ENCODE peak calls at places on chromosomes 12 and 14, in seven cellular contexts. K, E, R, T, M, Q and V are unnamed samples.

GRCh38 chr12:94872007-94872653 is 131.4 kb downstream of the NDUFA12 start:
- DNase-seq in E (no peak), Q (no peak), K (no peak), T (no peak), R (no peak), M (peak; percentile 18), V (no peak)

GRCh38 chr12:125137776-125138344 is 72.6 kb downstream of the AACS start:
- DNase-seq in M (no peak), Q (no peak), T (no peak), E (no peak), R (no peak), K (no peak), V (no peak)

GRCh38 chr14:105876829-105877228 is 350.4 kb downstream of the TMEM121 start:
- DNase-seq in K (no peak), T (no peak), R (no peak), E (no peak), M (no peak), Q (no peak), V (no peak)

GRCh38 chr14:96847451-96847850 is 50.3 kb downstream of the VRK1 start:
- DNase-seq in E (no peak), K (no peak), R (no peak), T (no peak), M (no peak), Q (no peak), V (no peak)

GRCh38 chr12:108696111-108696995 is 35.0 kb downstream of the CORO1C start:
- DNase-seq in R (peak; percentile 63), M (peak; percentile 88), K (no peak), Q (no peak), T (no peak), E (no peak), V (no peak)

GRCh38 chr12:102484017-102484731 is 3.8 kb upstream of the IGF1 start:
- DNase-seq in M (peak; percentile 54), E (peak; percentile 57), K (peak; percentile 44), R (peak; percentile 66), T (peak; percentile 51), Q (peak; percentile 56), V (peak; percentile 55)

GRCh38 chr12:110796952-110797351 is 49.8 kb upstream of the CCDC63 start:
- DNase-seq in M (peak; percentile 68), E (no peak), Q (no peak), K (no peak), T (no peak), R (no peak), V (no peak)

GRCh38 chr14:49857427-49858003 is 4.9 kb upstream of the NEMF start:
- DNase-seq in R (no peak), K (no peak), T (no peak), E (no peak), Q (no peak), M (no peak), V (no peak)

GRCh38 chr14:92960706-92961566 is 38.0 kb downstream of the CHGA start:
- DNase-seq in T (peak; percentile 16), R (peak; percentile 66), M (peak; percentile 69), K (no peak), E (no peak), Q (no peak), V (peak; percentile 41)

GRCh38 chr12:15497621-15498285 is 175.4 kb downstream of the PTPRO start:
- DNase-seq in E (no peak), Q (no peak), M (peak; percentile 55), R (no peak), K (no peak), T (no peak), V (no peak)

GRCh38 chr12:115457798-115458197 is 773.8 kb upstream of the TBX3 start:
- DNase-seq in Q (no peak), E (no peak), K (no peak), M (no peak), T (no peak), R (no peak), V (no peak)

GRCh38 chr14:80304125-80304766 is 92.9 kb upstream of the DIO2 start:
- DNase-seq in E (no peak), K (no peak), Q (no peak), R (no peak), M (no peak), T (no peak), V (no peak)

GRCh38 chr14:67710209-67710608 is 8.5 kb downstream of the RDH12 start:
- DNase-seq in K (no peak), R (no peak), Q (no peak), T (no peak), E (no peak), M (no peak), V (no peak)

GRCh38 chr14:100450736-100451135 is 127.6 kb downstream of the SLC25A47 start:
- DNase-seq in E (no peak), T (no peak), M (no peak), K (no peak), Q (no peak), R (no peak), V (no peak)

GRCh38 chr14:24397639-24398297 is 1.0 kb upstream of the NYNRIN start:
- DNase-seq in Q (no peak), M (no peak), E (no peak), K (no peak), T (no peak), R (no peak), V (no peak)

GRCh38 chr14:68924392-68925158 is 54.5 kb downstream of the ACTN1 start:
- DNase-seq in R (peak; percentile 44), K (no peak), M (peak; percentile 42), E (no peak), Q (no peak), T (no peak), V (no peak)

GRCh38 chr12:130965214-130965613 is 11.5 kb downstream of the ADGRD1 start:
- DNase-seq in Q (no peak), R (no peak), M (no peak), K (no peak), T (no peak), E (no peak), V (no peak)

GRCh38 chr12:9741726-9742125 is 8.8 kb upstream of the CLECL1 start:
- DNase-seq in Q (peak; percentile 89), T (no peak), E (no peak), M (no peak), K (no peak), R (no peak), V (no peak)

GRCh38 chr12:108611884-108612415 is 14.1 kb upstream of the TMEM119 start:
- DNase-seq in R (peak; percentile 67), M (peak; percentile 95), Q (peak; percentile 53), T (peak; percentile 39), K (peak; percentile 46), E (no peak), V (peak; percentile 52)

GRCh38 chr12:64824500-64825142 is at the start of gene TBC1D30:
- DNase-seq in R (peak; percentile 48), Q (no peak), T (peak; percentile 53), K (peak; percentile 6), E (no peak), M (peak; percentile 28), V (no peak)

GRCh38 chr14:99035268-99035667 is 236.7 kb downstream of the BCL11B start:
- DNase-seq in T (peak; percentile 16), Q (no peak), R (peak; percentile 42), K (no peak), E (peak; percentile 2), M (peak; percentile 38), V (no peak)

GRCh38 chr14:32623300-32624093 is 294.4 kb downstream of the AKAP6 start:
- DNase-seq in M (peak; percentile 65), T (no peak), Q (no peak), R (no peak), K (no peak), E (no peak), V (no peak)

GRCh38 chr12:127041985-127042625 is 1224.9 kb upstream of the TMEM132C start:
- DNase-seq in E (no peak), Q (no peak), T (no peak), M (no peak), R (no peak), K (no peak), V (no peak)

GRCh38 chr14:75363570-75364227 is 64.1 kb upstream of the JDP2 start:
- DNase-seq in R (no peak), M (no peak), Q (no peak), T (no peak), E (no peak), K (no peak), V (no peak)

GRCh38 chr14:21056520-21057163 is 980 bp upstream of the RNASE8 start:
- DNase-seq in E (no peak), K (no peak), T (no peak), M (peak; percentile 49), R (no peak), Q (no peak), V (no peak)